ENCODE peak calls at places on chromosomes 16 and 17, in five cellular contexts. One of them, this sample, is unnamed.

GRCh38 chr16:67672739-67673662 is 6.4 kb downstream of the C16orf86 start:
- DNase-seq in fibroblast of gingiva: peak
- DNase-seq in non-pigmented ciliary epithelial cell: no peak
- DNase-seq in astrocyte: peak
- DNase-seq in cortex of kidney: no peak
- DNase-seq in this sample: peak

GRCh38 chr16:53089434-53090270 is 34.9 kb downstream of the CHD9 start:
- DNase-seq in fibroblast of gingiva: peak
- DNase-seq in non-pigmented ciliary epithelial cell: no peak
- DNase-seq in astrocyte: peak
- DNase-seq in cortex of kidney: no peak
- DNase-seq in this sample: peak

GRCh38 chr16:23987443-23987842 is 151.7 kb downstream of the PRKCB start:
- DNase-seq in fibroblast of gingiva: no peak
- DNase-seq in non-pigmented ciliary epithelial cell: no peak
- DNase-seq in astrocyte: no peak
- DNase-seq in cortex of kidney: no peak
- DNase-seq in this sample: no peak

GRCh38 chr16:78562156-78562555 is 462.7 kb downstream of the WWOX start:
- DNase-seq in fibroblast of gingiva: no peak
- DNase-seq in non-pigmented ciliary epithelial cell: no peak
- DNase-seq in astrocyte: peak
- DNase-seq in cortex of kidney: no peak
- DNase-seq in this sample: no peak

GRCh38 chr17:31494259-31495048 is 103.0 kb downstream of the RAB11FIP4 start:
- DNase-seq in fibroblast of gingiva: no peak
- DNase-seq in non-pigmented ciliary epithelial cell: no peak
- DNase-seq in astrocyte: no peak
- DNase-seq in cortex of kidney: no peak
- DNase-seq in this sample: no peak

GRCh38 chr16:10776280-10776679 is 32.6 kb downstream of the NUBP1 start:
- DNase-seq in fibroblast of gingiva: no peak
- DNase-seq in non-pigmented ciliary epithelial cell: no peak
- DNase-seq in astrocyte: no peak
- DNase-seq in cortex of kidney: no peak
- DNase-seq in this sample: no peak

GRCh38 chr16:75070055-75070841 is 46.3 kb downstream of the LDHD start:
- DNase-seq in fibroblast of gingiva: no peak
- DNase-seq in non-pigmented ciliary epithelial cell: no peak
- DNase-seq in astrocyte: no peak
- DNase-seq in cortex of kidney: no peak
- DNase-seq in this sample: no peak

GRCh38 chr17:7562208-7562605 is 488 bp downstream of the SENP3 start:
- DNase-seq in fibroblast of gingiva: no peak
- DNase-seq in non-pigmented ciliary epithelial cell: no peak
- DNase-seq in astrocyte: no peak
- DNase-seq in cortex of kidney: no peak
- DNase-seq in this sample: peak

GRCh38 chr17:77840576-77841160 is 117.8 kb upstream of the TNRC6C start:
- DNase-seq in fibroblast of gingiva: no peak
- DNase-seq in non-pigmented ciliary epithelial cell: no peak
- DNase-seq in astrocyte: no peak
- DNase-seq in cortex of kidney: no peak
- DNase-seq in this sample: no peak

GRCh38 chr17:1089915-1090314 is 89.9 kb downstream of the ABR start:
- DNase-seq in fibroblast of gingiva: no peak
- DNase-seq in non-pigmented ciliary epithelial cell: no peak
- DNase-seq in astrocyte: no peak
- DNase-seq in cortex of kidney: no peak
- DNase-seq in this sample: no peak

GRCh38 chr17:65022751-65023421 is 33.7 kb downstream of the GNA13 start:
- DNase-seq in fibroblast of gingiva: peak
- DNase-seq in non-pigmented ciliary epithelial cell: peak
- DNase-seq in astrocyte: peak
- DNase-seq in cortex of kidney: no peak
- DNase-seq in this sample: no peak

GRCh38 chr16:5428932-5429331 is 331.3 kb upstream of the EEF2KMT start:
- DNase-seq in fibroblast of gingiva: no peak
- DNase-seq in non-pigmented ciliary epithelial cell: no peak
- DNase-seq in astrocyte: no peak
- DNase-seq in cortex of kidney: no peak
- DNase-seq in this sample: peak

GRCh38 chr17:743139-743538 is 8.9 kb downstream of the GEMIN4 start:
- DNase-seq in fibroblast of gingiva: no peak
- DNase-seq in non-pigmented ciliary epithelial cell: no peak
- DNase-seq in astrocyte: no peak
- DNase-seq in cortex of kidney: no peak
- DNase-seq in this sample: no peak

GRCh38 chr16:81610144-81610842 is 165.7 kb downstream of the CMIP start:
- DNase-seq in fibroblast of gingiva: peak
- DNase-seq in non-pigmented ciliary epithelial cell: no peak
- DNase-seq in astrocyte: peak
- DNase-seq in cortex of kidney: no peak
- DNase-seq in this sample: no peak

GRCh38 chr16:30369091-30369937 is 980 bp downstream of the TBC1D10B start:
- DNase-seq in fibroblast of gingiva: no peak
- DNase-seq in non-pigmented ciliary epithelial cell: no peak
- DNase-seq in astrocyte: no peak
- DNase-seq in cortex of kidney: no peak
- DNase-seq in this sample: peak

GRCh38 chr17:78108726-78109488 is 19.6 kb downstream of the TMC6 start:
- DNase-seq in fibroblast of gingiva: no peak
- DNase-seq in non-pigmented ciliary epithelial cell: no peak
- DNase-seq in astrocyte: no peak
- DNase-seq in cortex of kidney: no peak
- DNase-seq in this sample: no peak

GRCh38 chr16:27169511-27170071 is 33.7 kb upstream of the KDM8 start:
- DNase-seq in fibroblast of gingiva: peak
- DNase-seq in non-pigmented ciliary epithelial cell: peak
- DNase-seq in astrocyte: peak
- DNase-seq in cortex of kidney: no peak
- DNase-seq in this sample: peak

GRCh38 chr17:75271955-75272847 is 1.2 kb upstream of the MIF4GD start:
- DNase-seq in fibroblast of gingiva: peak
- DNase-seq in non-pigmented ciliary epithelial cell: no peak
- DNase-seq in astrocyte: no peak
- DNase-seq in cortex of kidney: no peak
- DNase-seq in this sample: no peak

GRCh38 chr17:66469088-66469442 is 166.7 kb downstream of the PRKCA start:
- DNase-seq in fibroblast of gingiva: no peak
- DNase-seq in non-pigmented ciliary epithelial cell: no peak
- DNase-seq in astrocyte: no peak
- DNase-seq in cortex of kidney: no peak
- DNase-seq in this sample: no peak

GRCh38 chr16:69276143-69277115 is 34.7 kb upstream of the VPS4A start:
- DNase-seq in fibroblast of gingiva: peak
- DNase-seq in non-pigmented ciliary epithelial cell: peak
- DNase-seq in astrocyte: peak
- DNase-seq in cortex of kidney: no peak
- DNase-seq in this sample: no peak

GRCh38 chr17:19337712-19338023 is 24.9 kb downstream of the B9D1 start:
- DNase-seq in fibroblast of gingiva: no peak
- DNase-seq in non-pigmented ciliary epithelial cell: no peak
- DNase-seq in astrocyte: no peak
- DNase-seq in cortex of kidney: no peak
- DNase-seq in this sample: no peak

GRCh38 chr17:9670596-9670995 is 25.3 kb downstream of the USP43 start:
- DNase-seq in fibroblast of gingiva: no peak
- DNase-seq in non-pigmented ciliary epithelial cell: no peak
- DNase-seq in astrocyte: no peak
- DNase-seq in cortex of kidney: no peak
- DNase-seq in this sample: peak

GRCh38 chr17:29240477-29240876 is 6.2 kb upstream of the CRYBA1 start:
- DNase-seq in fibroblast of gingiva: no peak
- DNase-seq in non-pigmented ciliary epithelial cell: no peak
- DNase-seq in astrocyte: no peak
- DNase-seq in cortex of kidney: no peak
- DNase-seq in this sample: no peak

GRCh38 chr16:8958344-8958808 is 5.3 kb downstream of the USP7 start:
- DNase-seq in fibroblast of gingiva: peak
- DNase-seq in non-pigmented ciliary epithelial cell: no peak
- DNase-seq in astrocyte: peak
- DNase-seq in cortex of kidney: no peak
- DNase-seq in this sample: no peak

GRCh38 chr16:4664538-4665418 is 28.6 kb upstream of the NUDT16L1 start:
- DNase-seq in fibroblast of gingiva: no peak
- DNase-seq in non-pigmented ciliary epithelial cell: no peak
- DNase-seq in astrocyte: no peak
- DNase-seq in cortex of kidney: no peak
- DNase-seq in this sample: no peak

GRCh38 chr17:48498168-48498840 is 32.5 kb downstream of the HOXB1 start:
- DNase-seq in fibroblast of gingiva: no peak
- DNase-seq in non-pigmented ciliary epithelial cell: no peak
- DNase-seq in astrocyte: no peak
- DNase-seq in cortex of kidney: no peak
- DNase-seq in this sample: peak

GRCh38 chr17:50863221-50863843 is 2.8 kb downstream of the TOB1 start:
- DNase-seq in fibroblast of gingiva: peak
- DNase-seq in non-pigmented ciliary epithelial cell: no peak
- DNase-seq in astrocyte: no peak
- DNase-seq in cortex of kidney: no peak
- DNase-seq in this sample: peak

GRCh38 chr17:62703776-62704380 is 76.4 kb downstream of the MRC2 start:
- DNase-seq in fibroblast of gingiva: peak
- DNase-seq in non-pigmented ciliary epithelial cell: no peak
- DNase-seq in astrocyte: peak
- DNase-seq in cortex of kidney: no peak
- DNase-seq in this sample: peak

GRCh38 chr17:62757518-62757951 is 50.6 kb downstream of the MARCHF10 start:
- DNase-seq in fibroblast of gingiva: peak
- DNase-seq in non-pigmented ciliary epithelial cell: no peak
- DNase-seq in astrocyte: peak
- DNase-seq in cortex of kidney: no peak
- DNase-seq in this sample: no peak

GRCh38 chr17:39553326-39553945 is 54.3 kb downstream of the NEUROD2 start:
- DNase-seq in fibroblast of gingiva: peak
- DNase-seq in non-pigmented ciliary epithelial cell: no peak
- DNase-seq in astrocyte: peak
- DNase-seq in cortex of kidney: no peak
- DNase-seq in this sample: no peak

GRCh38 chr16:13634921-13635320 is 285.0 kb upstream of the ERCC4 start:
- DNase-seq in fibroblast of gingiva: no peak
- DNase-seq in non-pigmented ciliary epithelial cell: no peak
- DNase-seq in astrocyte: no peak
- DNase-seq in cortex of kidney: no peak
- DNase-seq in this sample: no peak

GRCh38 chr17:78135858-78136500 is 5.4 kb downstream of the TMC8 start:
- DNase-seq in fibroblast of gingiva: no peak
- DNase-seq in non-pigmented ciliary epithelial cell: no peak
- DNase-seq in astrocyte: no peak
- DNase-seq in cortex of kidney: no peak
- DNase-seq in this sample: no peak

GRCh38 chr17:9009737-9010136 is 11.6 kb upstream of the NTN1 start:
- DNase-seq in fibroblast of gingiva: no peak
- DNase-seq in non-pigmented ciliary epithelial cell: no peak
- DNase-seq in astrocyte: no peak
- DNase-seq in cortex of kidney: no peak
- DNase-seq in this sample: no peak

GRCh38 chr17:74117999-74118421 is 85.5 kb upstream of the RPL38 start:
- DNase-seq in fibroblast of gingiva: no peak
- DNase-seq in non-pigmented ciliary epithelial cell: no peak
- DNase-seq in astrocyte: no peak
- DNase-seq in cortex of kidney: no peak
- DNase-seq in this sample: peak

GRCh38 chr16:48576927-48577326 is 33.1 kb downstream of the N4BP1 start:
- DNase-seq in fibroblast of gingiva: no peak
- DNase-seq in non-pigmented ciliary epithelial cell: no peak
- DNase-seq in astrocyte: peak
- DNase-seq in cortex of kidney: no peak
- DNase-seq in this sample: no peak

GRCh38 chr17:65055280-65055707 is 1.2 kb downstream of the GNA13 start:
- DNase-seq in fibroblast of gingiva: no peak
- DNase-seq in non-pigmented ciliary epithelial cell: no peak
- DNase-seq in astrocyte: no peak
- DNase-seq in cortex of kidney: no peak
- DNase-seq in this sample: no peak

GRCh38 chr17:45029758-45030423 is 21.5 kb downstream of the DCAKD start:
- DNase-seq in fibroblast of gingiva: no peak
- DNase-seq in non-pigmented ciliary epithelial cell: no peak
- DNase-seq in astrocyte: no peak
- DNase-seq in cortex of kidney: no peak
- DNase-seq in this sample: no peak

This sample was measured in GM23338.